ENCODE peak calls at places on chromosomes 16 and 17, in seven cellular contexts. J is pancreas; Z is upper lobe of right lung; W is CD8-positive, alpha-beta T cell; U is GM12878; I is esophagus squamous epithelium; Q is stomach. N is an unnamed sample.
A peak's percentile ranks its signal among the peaks of the same experiment; 100 is the strongest.

GRCh38 chr16:80924372-80924978 is 82.2 kb downstream of the CMC2 start:
- DNase-seq in J (peak; percentile 73), Z (no peak), W (peak; percentile 25), U (no peak), I (no peak), Q (peak; percentile 80), N (peak; percentile 13)

GRCh38 chr16:84277244-84277823 is 17.3 kb upstream of the WFDC1 start:
- DNase-seq in J (peak; percentile 81), Z (peak; percentile 81), W (peak; percentile 76), U (no peak), I (no peak), Q (peak; percentile 77), N (peak; percentile 59)

GRCh38 chr17:14545156-14545906 is 244.4 kb downstream of the HS3ST3B1 start:
- DNase-seq in J (no peak), Z (no peak), W (no peak), U (no peak), I (no peak), Q (no peak), N (no peak)

GRCh38 chr16:50548659-50549560 is 714 bp downstream of the NKD1 start:
- DNase-seq in J (peak; percentile 60), Z (no peak), W (peak; percentile 12), U (no peak), I (no peak), Q (peak; percentile 38), N (peak; percentile 50)

GRCh38 chr16:8888951-8889892 is 7.1 kb downstream of the LITAFD start:
- DNase-seq in J (peak; percentile 49), Z (peak; percentile 53), W (no peak), U (no peak), I (no peak), Q (no peak), N (no peak)

GRCh38 chr17:75205793-75206163 is 299 bp downstream of the NUP85 start:
- DNase-seq in J (no peak), Z (no peak), W (no peak), U (no peak), I (no peak), Q (no peak), N (no peak)

GRCh38 chr17:45222994-45223540 is 1.4 kb downstream of the FMNL1 start:
- DNase-seq in J (no peak), Z (no peak), W (no peak), U (no peak), I (no peak), Q (no peak), N (no peak)

GRCh38 chr17:19911033-19911432 is 43.3 kb upstream of the ULK2 start:
- DNase-seq in J (no peak), Z (no peak), W (no peak), U (no peak), I (no peak), Q (no peak), N (no peak)

GRCh38 chr16:87178977-87179376 is 138.2 kb downstream of the C16orf95 start:
- DNase-seq in J (no peak), Z (no peak), W (no peak), U (no peak), I (no peak), Q (no peak), N (no peak)

GRCh38 chr17:67663445-67663844 is 54.3 kb upstream of the NOL11 start:
- DNase-seq in J (no peak), Z (no peak), W (no peak), U (no peak), I (no peak), Q (no peak), N (no peak)

GRCh38 chr17:7798839-7799238 is 35.2 kb upstream of the KDM6B start:
- DNase-seq in J (no peak), Z (no peak), W (no peak), U (no peak), I (no peak), Q (no peak), N (no peak)

GRCh38 chr17:35081638-35082037 is 18.1 kb upstream of the RFFL start:
- DNase-seq in J (no peak), Z (no peak), W (no peak), U (no peak), I (no peak), Q (no peak), N (no peak)

GRCh38 chr17:43880420-43880991 is 26.8 kb downstream of the MPP2 start:
- DNase-seq in J (peak; percentile 79), Z (peak; percentile 71), W (peak; percentile 45), U (no peak), I (no peak), Q (peak; percentile 71), N (peak; percentile 33)

GRCh38 chr17:75979705-75980187 is 706 bp downstream of the TEN1 start:
- DNase-seq in J (no peak), Z (no peak), W (no peak), U (no peak), I (no peak), Q (no peak), N (no peak)

GRCh38 chr16:8621572-8622314 is at the start of gene METTL22:
- DNase-seq in J (peak; percentile 98), Z (peak; percentile 96), W (peak; percentile 95), U (peak; percentile 56), I (peak; percentile 46), Q (peak; percentile 95), N (peak; percentile 89)

GRCh38 chr17:58533616-58534188 is 19.3 kb upstream of the MTMR4 start:
- DNase-seq in J (no peak), Z (no peak), W (no peak), U (no peak), I (no peak), Q (no peak), N (no peak)

GRCh38 chr16:50326835-50327465 is 41.8 kb downstream of the BRD7 start:
- DNase-seq in J (no peak), Z (no peak), W (peak; percentile 76), U (peak; percentile 25), I (no peak), Q (no peak), N (peak; percentile 80)

GRCh38 chr17:33106525-33107162 is 115.0 kb downstream of the SPACA3 start:
- DNase-seq in J (no peak), Z (no peak), W (no peak), U (no peak), I (no peak), Q (no peak), N (no peak)

GRCh38 chr17:65074778-65075250 is 18.3 kb upstream of the GNA13 start:
- DNase-seq in J (no peak), Z (peak; percentile 68), W (no peak), U (no peak), I (no peak), Q (no peak), N (no peak)

GRCh38 chr17:66511125-66511524 is 208.7 kb downstream of the PRKCA start:
- DNase-seq in J (no peak), Z (no peak), W (no peak), U (no peak), I (no peak), Q (no peak), N (no peak)
- H3K27ac ChIP-seq in J (no peak overlapping the region), Z (no peak overlapping the region), W (no peak overlapping the region), U (no peak overlapping the region), I (no peak overlapping the region), Q (no peak overlapping the region), N (no peak overlapping the region)

GRCh38 chr16:11890231-11890630 is 25.5 kb downstream of the GSPT1 start:
- DNase-seq in J (no peak), Z (no peak), W (no peak), U (no peak), I (no peak), Q (no peak), N (no peak)

GRCh38 chr16:11896776-11897175 is 19.0 kb downstream of the GSPT1 start:
- DNase-seq in J (no peak), Z (no peak), W (no peak), U (no peak), I (no peak), Q (no peak), N (no peak)

DNA sequence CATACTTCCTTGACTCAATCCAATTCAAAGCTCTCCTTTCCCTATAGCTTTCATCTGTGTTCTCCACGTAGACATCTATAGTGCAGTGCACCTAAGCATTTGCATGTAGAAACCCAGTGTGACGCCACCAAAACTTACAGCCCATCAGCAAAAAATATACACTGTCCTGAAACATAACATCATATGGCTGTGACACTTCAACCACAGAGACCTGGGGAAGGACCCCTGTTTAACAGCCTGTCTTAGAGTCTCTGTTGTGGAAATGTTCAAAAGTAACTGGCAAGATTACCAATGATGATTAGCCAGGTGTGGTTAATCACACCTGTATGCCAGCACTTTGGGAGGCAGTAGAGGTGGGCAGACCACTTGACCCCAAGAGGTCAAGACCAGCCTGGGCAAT is 22.2 kb downstream of the GSPT1 start:
- DNase-seq in J (no peak), Z (no peak), W (no peak), U (no peak), I (no peak), Q (no peak), N (no peak)
- H3K36me3 ChIP-seq in J (peaks cover 26% of the 10 kb centered on the region), Z (peaks cover 70% of the 10 kb centered on the region), W (peaks cover 17% of the 10 kb centered on the region), U (peaks cover 5% of the 10 kb centered on the region), I (peaks cover 7% of the 10 kb centered on the region), Q (peaks cover 87% of the 10 kb centered on the region), N (peaks cover 39% of the 10 kb centered on the region)

GRCh38 chr17:38705803-38706624 is 941 bp downstream of the MLLT6 start:
- DNase-seq in J (peak; percentile 79), Z (peak; percentile 76), W (peak; percentile 38), U (no peak), I (no peak), Q (peak; percentile 46), N (no peak)

GRCh38 chr17:38707678-38708351 is 2.7 kb downstream of the MLLT6 start:
- DNase-seq in J (no peak), Z (no peak), W (no peak), U (no peak), I (no peak), Q (no peak), N (no peak)

GRCh38 chr17:38705523-38705802 is 390 bp downstream of the MLLT6 start:
- DNase-seq in J (no peak), Z (no peak), W (no peak), U (no peak), I (no peak), Q (no peak), N (no peak)

GRCh38 chr17:38704645-38705522 is at the start of gene MLLT6:
- DNase-seq in J (peak; percentile 88), Z (peak; percentile 87), W (peak; percentile 79), U (no peak), I (no peak), Q (peak; percentile 82), N (peak; percentile 84)

GRCh38 chr17:38706625-38707298 is 1.7 kb downstream of the MLLT6 start:
- DNase-seq in J (no peak), Z (no peak), W (peak; percentile 44), U (no peak), I (no peak), Q (no peak), N (no peak)
- H3K27me3 ChIP-seq in J (no peaks in the 10 kb centered on the region), Z (no peaks in the 10 kb centered on the region), W (no peaks in the 10 kb centered on the region), U (no peaks in the 10 kb centered on the region), I (no peaks in the 10 kb centered on the region), Q (no peaks in the 10 kb centered on the region), N (no peaks in the 10 kb centered on the region)

GRCh38 chr17:40335620-40336019 is 26.6 kb downstream of the RARA start:
- DNase-seq in J (no peak), Z (no peak), W (no peak), U (no peak), I (no peak), Q (no peak), N (no peak)

GRCh38 chr17:40330850-40331470 is 22.0 kb downstream of the RARA start:
- DNase-seq in J (no peak), Z (no peak), W (no peak), U (no peak), I (no peak), Q (no peak), N (no peak)

GRCh38 chr17:40331743-40332641 is 23.0 kb downstream of the RARA start:
- DNase-seq in J (peak; percentile 94), Z (peak; percentile 92), W (no peak), U (no peak), I (no peak), Q (peak; percentile 92), N (no peak)

GRCh38 chr17:40337351-40337750 is 27.2 kb downstream of the GJD3 start:
- DNase-seq in J (no peak), Z (no peak), W (no peak), U (no peak), I (no peak), Q (no peak), N (no peak)

GRCh38 chr17:40333781-40334453 is 24.9 kb downstream of the RARA start:
- DNase-seq in J (no peak), Z (no peak), W (no peak), U (no peak), I (no peak), Q (no peak), N (no peak)
- H3K27ac ChIP-seq in J (no peak overlapping the region), Z (peak overlapping the region; percentile 78), W (no peak overlapping the region), U (no peak overlapping the region), I (peak overlapping the region; percentile 58), Q (peak overlapping the region; percentile 90), N (peak overlapping the region; percentile 40)